ENCODE peak calls at places on chromosomes 7 and 10, in eight cellular contexts. Z is IMR-90, H is suprapubic skin, B is AG10803, V is cardiac fibroblast, E is A549, R is heart right ventricle, K is thoracic aorta. F is an unnamed sample.

GRCh38 chr7:48904975-48905374 is 19.4 kb upstream of the CDC14C start:
- DNase-seq in V (no peak), Z (no peak), R (no peak), B (no peak), E (peak), H (no peak), K (no peak), F (no peak)

GRCh38 chr10:2679646-2680045 is 387.7 kb upstream of the PFKP start:
- DNase-seq in H (no peak), V (no peak), B (no peak), K (no peak), Z (no peak), R (no peak), E (no peak), F (no peak)

GRCh38 chr7:20114463-20114862 is 102.7 kb downstream of the MACC1 start:
- DNase-seq in K (no peak), V (peak), Z (no peak), H (no peak), R (no peak), B (peak), E (peak), F (peak)

GRCh38 chr10:122052702-122053101 is 63.7 kb downstream of the TACC2 start:
- DNase-seq in B (no peak), V (no peak), R (no peak), K (no peak), H (no peak), Z (peak), E (no peak), F (peak)

GRCh38 chr7:73740771-73741170 is 2.2 kb upstream of the ABHD11 start:
- DNase-seq in H (no peak), Z (no peak), E (no peak), K (no peak), B (no peak), V (no peak), R (no peak), F (no peak)

GRCh38 chr10:103571656-103571975 is 78.1 kb downstream of the NEURL1 start:
- DNase-seq in B (no peak), E (no peak), H (no peak), V (no peak), K (no peak), Z (no peak), R (no peak), F (no peak)

GRCh38 chr7:82506702-82507101 is 63.1 kb upstream of the CACNA2D1 start:
- DNase-seq in K (peak), H (no peak), B (peak), V (peak), R (peak), Z (peak), E (no peak), F (peak)

GRCh38 chr10:27197980-27198645 is 42.5 kb downstream of the ACBD5 start:
- DNase-seq in E (no peak), B (no peak), H (no peak), R (peak), K (no peak), V (peak), Z (peak), F (no peak)

GRCh38 chr10:37479469-37479868 is 354.1 kb downstream of the ANKRD30A start:
- DNase-seq in Z (no peak), V (no peak), H (no peak), K (no peak), B (no peak), E (no peak), R (no peak), F (no peak)

GRCh38 chr7:131057015-131057518 is 270.6 kb upstream of the MKLN1 start:
- DNase-seq in E (no peak), B (peak), R (no peak), V (peak), Z (peak), K (no peak), H (no peak), F (peak)

GRCh38 chr10:33325929-33326328 is 8.5 kb downstream of the NRP1 start:
- DNase-seq in B (no peak), E (no peak), H (no peak), Z (no peak), R (no peak), K (no peak), V (no peak), F (no peak)

GRCh38 chr10:30151581-30152389 is 92.4 kb upstream of the JCAD start:
- DNase-seq in B (peak), K (peak), H (no peak), V (peak), R (peak), E (peak), Z (peak), F (peak)

GRCh38 chr7:100632951-100633717 is 8.2 kb downstream of the TFR2 start:
- DNase-seq in H (no peak), E (peak), Z (peak), R (peak), V (peak), K (no peak), B (peak), F (peak)

GRCh38 chr7:4265056-4265455 is 417.0 kb upstream of the FOXK1 start:
- DNase-seq in V (no peak), K (no peak), R (no peak), H (peak), B (no peak), E (no peak), Z (no peak), F (no peak)

GRCh38 chr10:6409982-6410694 is 169.9 kb downstream of the PRKCQ start:
- DNase-seq in E (no peak), B (peak), R (no peak), Z (peak), V (peak), H (no peak), K (no peak), F (peak)

GRCh38 chr7:50957427-50957826 is 174.7 kb upstream of the GRB10 start:
- DNase-seq in E (no peak), R (no peak), K (no peak), H (no peak), V (no peak), Z (no peak), B (no peak), F (no peak)

GRCh38 chr10:128080231-128080630 is 46.0 kb downstream of the MKI67 start:
- DNase-seq in R (no peak), K (no peak), V (no peak), Z (no peak), H (peak), E (no peak), B (no peak), F (no peak)

GRCh38 chr10:218753-219152 is 83.5 kb downstream of the ZMYND11 start:
- DNase-seq in H (no peak), K (no peak), Z (no peak), B (peak), V (peak), R (no peak), E (no peak), F (peak)

GRCh38 chr10:60266513-60266912 is 123.2 kb downstream of the ANK3 start:
- DNase-seq in H (no peak), K (no peak), V (no peak), E (no peak), Z (no peak), R (no peak), B (no peak), F (no peak)

GRCh38 chr7:12979181-12979580 is 291.7 kb downstream of the ARL4A start:
- DNase-seq in B (no peak), K (no peak), H (no peak), E (peak), V (no peak), R (no peak), Z (no peak), F (no peak)

GRCh38 chr10:111316607-111317006 is 239.8 kb downstream of the ADRA2A start:
- DNase-seq in E (no peak), H (no peak), K (no peak), V (no peak), B (no peak), R (no peak), Z (no peak), F (no peak)

GRCh38 chr10:24944512-24945255 is 7.7 kb downstream of the PRTFDC1 start:
- DNase-seq in B (peak), E (peak), V (peak), H (no peak), R (no peak), Z (peak), K (no peak), F (peak)

GRCh38 chr10:116689096-116689495 is 53.3 kb downstream of the HSPA12A start:
- DNase-seq in K (no peak), E (no peak), H (no peak), V (no peak), B (no peak), R (no peak), Z (no peak), F (no peak)

GRCh38 chr7:50197547-50197946 is 104.5 kb upstream of the ZPBP start:
- DNase-seq in E (no peak), Z (no peak), K (no peak), B (no peak), R (no peak), V (no peak), H (no peak), F (no peak)

GRCh38 chr7:100475549-100475948 is 3.5 kb downstream of the TSC22D4 start:
- DNase-seq in H (no peak), E (no peak), K (no peak), V (no peak), Z (no peak), B (no peak), R (peak), F (no peak)

GRCh38 chr7:149285581-149285975 is 23.6 kb downstream of the ZNF783 start:
- DNase-seq in R (no peak), B (peak), E (peak), V (peak), K (no peak), H (no peak), Z (peak), F (peak)

GRCh38 chr10:28120043-28120749 is 121.3 kb upstream of the ODAD2 start:
- DNase-seq in B (peak), E (no peak), H (no peak), K (no peak), Z (no peak), V (peak), R (no peak), F (no peak)

GRCh38 chr7:99089914-99090629 is 53.8 kb downstream of the SMURF1 start:
- DNase-seq in E (no peak), V (no peak), R (no peak), H (no peak), K (no peak), B (no peak), Z (no peak), F (no peak)

DNA sequence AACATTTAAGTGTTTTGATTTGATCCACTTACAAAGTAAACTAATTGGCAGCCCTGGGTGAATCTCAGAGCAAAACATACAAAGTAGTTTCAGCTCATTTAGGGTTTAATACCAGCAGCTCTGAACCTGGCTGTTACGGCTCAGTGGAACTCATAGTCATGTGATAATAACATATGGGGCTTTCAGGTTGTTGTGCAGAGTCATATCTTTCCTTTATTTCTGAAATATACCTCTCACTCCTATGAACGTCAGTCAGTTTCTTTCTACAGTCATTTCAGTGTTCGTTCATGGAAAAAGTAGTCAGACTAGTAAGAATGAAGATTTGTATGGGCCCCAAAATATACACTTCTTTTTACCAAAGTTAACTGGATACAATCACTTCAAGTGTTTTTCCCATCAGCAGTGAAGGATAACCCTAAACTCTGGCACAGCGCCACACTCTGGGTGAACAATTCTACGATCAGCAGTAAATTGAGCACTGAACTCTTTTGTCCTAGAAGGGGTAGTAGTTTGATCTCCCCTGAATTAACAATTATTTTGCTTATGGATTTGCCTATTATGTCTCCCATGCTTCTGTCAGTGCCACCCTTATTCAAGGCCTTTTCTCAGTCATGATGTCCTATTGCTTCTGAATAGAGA is 218.6 kb downstream of the THSD7A start:
- DNase-seq in E (no peak), R (no peak), K (no peak), V (no peak), H (no peak), Z (no peak), B (no peak), F (no peak)
- H3K4me3 ChIP-seq in E (no peak), R (no peak), K (no peak), V (no peak), H (no peak), Z (no peak), B (no peak), F (no peak)

DNA sequence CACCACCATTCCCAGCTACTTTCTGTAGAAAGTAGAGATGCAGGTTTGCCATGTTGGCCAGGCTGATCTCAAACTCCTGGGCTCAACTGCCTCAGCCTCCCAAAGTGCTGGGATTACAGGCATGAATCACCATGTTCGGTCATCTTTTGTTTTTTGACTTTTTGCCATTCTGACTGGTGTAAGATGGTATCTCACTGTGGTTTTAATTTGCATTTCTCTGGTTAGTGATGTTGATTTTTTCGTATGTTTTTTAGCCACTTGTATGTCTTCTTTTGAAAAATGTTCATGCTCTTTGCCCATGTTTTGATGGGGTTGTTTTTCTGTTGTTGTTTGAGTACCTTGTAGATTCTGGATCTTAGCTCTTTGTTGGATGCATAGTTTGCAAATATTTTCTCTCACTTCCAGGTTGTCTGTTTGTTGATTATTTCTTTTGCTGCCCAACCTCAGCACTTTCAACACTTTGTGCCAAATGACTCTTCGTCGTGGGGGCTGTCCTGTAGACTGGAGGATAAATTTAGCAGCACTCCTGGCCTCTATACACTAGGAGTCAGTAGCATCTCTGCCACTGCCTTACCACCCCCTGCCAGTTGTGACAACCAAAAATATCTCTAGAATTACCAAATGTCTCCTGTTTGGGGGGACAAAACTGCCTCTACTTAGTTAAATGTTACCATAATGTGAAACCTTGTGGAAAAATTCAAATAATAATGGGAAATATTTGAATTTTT is 6.5 kb upstream of the CPED1 start:
- DNase-seq in H (no peak), V (peak), B (peak), E (no peak), R (no peak), K (no peak), Z (peak), F (peak)
- TF ChIP-seq CTCF in H (no peak), V (peak), B (peak), E (no peak), R (no peak), K (no peak), Z (no peak), F (peak)

DNA sequence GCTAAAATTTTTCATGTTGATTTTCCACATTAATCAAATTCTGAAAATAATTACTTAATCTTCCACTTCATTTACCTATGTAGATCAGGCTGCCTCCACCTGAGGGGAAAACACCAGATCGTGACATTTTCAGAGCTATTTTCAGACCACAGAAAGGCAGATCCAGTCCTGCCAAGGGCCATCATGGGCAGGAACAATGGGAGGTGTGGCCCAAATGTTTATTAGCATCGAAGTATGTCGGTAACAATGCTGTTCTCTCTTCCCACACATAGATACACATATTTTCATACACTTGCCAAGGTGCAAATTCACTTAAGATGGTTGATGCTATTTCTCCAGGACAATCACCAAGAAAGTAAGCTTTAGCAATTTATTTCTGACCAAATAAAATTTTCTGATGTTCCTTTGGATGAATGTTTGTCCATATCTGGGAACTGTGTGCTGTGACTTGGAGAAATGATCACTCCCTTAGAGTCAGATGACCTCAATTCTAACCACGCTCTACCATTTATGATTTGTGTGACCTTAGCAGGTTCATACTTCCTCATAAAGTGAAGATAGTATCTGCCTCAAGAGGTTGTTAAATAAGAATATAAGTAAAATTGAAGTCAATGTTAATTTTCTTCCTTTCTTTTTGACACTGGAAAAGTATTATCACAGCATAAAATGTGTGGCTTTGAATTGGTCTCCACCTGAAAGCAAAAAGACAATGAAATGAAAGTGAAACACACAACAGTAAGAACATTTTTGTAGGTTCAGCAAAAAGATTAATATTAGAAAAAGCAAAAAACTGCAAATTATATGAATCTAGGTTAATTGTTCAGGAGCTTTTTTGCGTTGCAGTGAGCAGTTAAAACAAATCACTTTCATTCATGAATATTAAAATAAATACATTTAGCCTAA is 310.4 kb upstream of the PHF14 start:
- DNase-seq in R (no peak), Z (no peak), K (no peak), E (no peak), V (no peak), B (no peak), H (no peak), F (no peak)
- H3K4me3 ChIP-seq in R (no peak), Z (no peak), K (no peak), E (no peak), V (no peak), B (no peak), H (no peak), F (no peak)

DNA sequence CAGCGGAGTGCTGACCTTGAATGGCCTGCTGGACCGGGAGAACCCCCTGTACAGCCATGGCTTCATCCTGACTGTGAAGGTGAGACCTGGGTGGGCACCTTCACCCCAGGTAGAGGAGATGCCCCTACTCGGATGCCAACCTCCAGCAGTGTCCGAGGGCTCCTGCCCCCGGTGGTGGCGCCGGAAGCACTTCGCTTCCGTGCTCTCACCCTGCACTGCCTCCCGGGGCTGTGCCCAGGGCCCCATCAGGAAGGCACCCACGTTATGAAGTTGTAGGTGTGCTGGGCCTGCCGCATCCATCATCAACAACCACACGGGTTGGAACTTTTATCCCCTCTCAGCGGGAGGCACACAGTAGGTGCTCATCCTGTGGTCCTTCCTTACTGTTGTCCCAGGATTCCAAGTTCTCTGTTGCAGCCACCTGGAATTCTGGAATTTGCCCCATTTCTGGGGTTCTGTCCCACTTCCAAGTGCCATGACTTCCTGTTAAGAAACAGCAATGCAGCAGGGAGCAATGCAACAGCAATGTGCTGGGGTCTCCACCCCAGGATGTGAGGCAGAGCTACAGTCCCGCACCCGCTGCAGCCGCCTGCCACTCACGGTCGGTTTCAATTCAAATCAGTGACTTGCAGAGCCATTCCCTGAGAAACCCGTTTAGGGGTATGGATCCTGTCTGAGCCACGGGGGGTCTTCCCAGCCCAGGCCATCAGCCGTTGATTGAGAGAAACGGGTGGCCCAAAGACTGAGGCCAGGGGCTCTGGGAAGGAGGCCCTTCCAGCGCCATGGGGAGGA is 103.8 kb downstream of the C10orf105 start:
- DNase-seq in H (no peak), K (no peak), E (no peak), V (no peak), R (no peak), B (no peak), Z (no peak), F (no peak)
- TF ChIP-seq CTCF in H (no peak), K (no peak), E (no peak), V (no peak), R (no peak), B (no peak), Z (no peak), F (no peak)

GRCh38 chr10:86169066-86169465 is 197.5 kb downstream of the GRID1 start:
- DNase-seq in V (no peak), K (no peak), Z (no peak), E (no peak), R (no peak), H (no peak), B (no peak), F (no peak)
- H3K4me3 ChIP-seq in V (no peak), K (no peak), Z (no peak), E (no peak), R (no peak), H (no peak), B (no peak), F (no peak)

GRCh38 chr10:49307921-49308320 is 9.0 kb downstream of the C10orf71 start:
- DNase-seq in Z (no peak), V (no peak), K (no peak), B (no peak), H (no peak), E (no peak), R (no peak), F (no peak)
- TF ChIP-seq CTCF in Z (no peak), V (no peak), K (no peak), B (no peak), H (no peak), E (no peak), R (no peak), F (no peak)

DNA sequence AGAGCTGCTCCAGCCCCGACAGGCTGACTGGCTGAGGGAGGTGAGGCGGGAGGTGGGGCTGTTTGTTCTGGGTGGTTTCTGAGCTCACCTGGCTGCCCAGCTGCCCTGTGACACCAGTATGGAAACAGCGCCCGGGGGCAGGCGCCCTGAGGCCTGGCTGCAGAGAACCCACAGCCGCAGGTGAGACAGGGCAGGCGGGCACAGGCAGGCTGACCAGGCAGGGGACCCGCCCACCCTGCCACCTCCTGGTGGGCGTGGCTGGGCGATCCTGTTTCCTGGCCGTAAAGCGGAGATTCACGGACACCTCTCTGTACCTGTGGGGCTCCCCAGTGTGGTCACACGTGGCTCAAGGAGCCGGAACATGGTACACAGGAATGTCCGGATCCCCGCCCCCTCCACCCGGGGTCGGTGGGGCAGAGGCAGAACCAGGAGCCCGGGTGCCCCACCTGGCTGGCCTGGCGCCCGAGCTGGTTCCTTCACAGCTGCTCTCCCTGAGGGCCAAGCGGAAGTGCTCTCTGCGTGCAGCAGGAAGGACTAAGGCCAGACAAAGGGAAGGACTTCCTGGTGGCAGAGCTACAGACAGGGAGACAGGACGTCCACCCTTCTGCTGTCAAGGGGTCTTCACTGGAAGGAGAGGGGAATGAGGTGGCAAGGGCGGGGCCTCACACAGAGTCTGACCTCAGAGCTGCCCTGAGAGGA is 3.9 kb downstream of the MICALL2 start:
- DNase-seq in V (no peak), Z (no peak), E (no peak), K (no peak), R (no peak), H (no peak), B (no peak), F (no peak)
- H3K4me3 ChIP-seq in V (no peak), Z (no peak), E (no peak), K (no peak), R (peak), H (peak), B (no peak), F (no peak)